ENCODE peak calls at places on chromosome 3, in five cellular contexts. One of them, this sample, is unnamed.

GRCh38 chr3:129943020-129943419 is 31.5 kb upstream of the TRH start:
- DNase-seq in fibroblast of lung: no peak
- DNase-seq in HepG2: no peak
- DNase-seq in PC-3: no peak
- DNase-seq in GM23248: no peak
- DNase-seq in this sample: no peak

GRCh38 chr3:196654691-196655090 is 15.2 kb downstream of the NRROS start:
- DNase-seq in fibroblast of lung: no peak
- DNase-seq in HepG2: no peak
- DNase-seq in PC-3: peak
- DNase-seq in GM23248: no peak
- DNase-seq in this sample: no peak

GRCh38 chr3:164453695-164454094 is 624.6 kb downstream of the SI start:
- DNase-seq in fibroblast of lung: no peak
- DNase-seq in HepG2: no peak
- DNase-seq in PC-3: no peak
- DNase-seq in GM23248: no peak
- DNase-seq in this sample: no peak

GRCh38 chr3:76199382-76199781 is 414.0 kb upstream of the ZNF717 start:
- DNase-seq in fibroblast of lung: peak
- DNase-seq in HepG2: no peak
- DNase-seq in PC-3: peak
- DNase-seq in GM23248: peak
- DNase-seq in this sample: no peak

GRCh38 chr3:33360136-33360825 is 79.9 kb downstream of the UBP1 start:
- DNase-seq in fibroblast of lung: peak
- DNase-seq in HepG2: peak
- DNase-seq in PC-3: peak
- DNase-seq in GM23248: peak
- DNase-seq in this sample: peak

GRCh38 chr3:5811051-5811450 is 623.5 kb downstream of the EDEM1 start:
- DNase-seq in fibroblast of lung: no peak
- DNase-seq in HepG2: no peak
- DNase-seq in PC-3: no peak
- DNase-seq in GM23248: no peak
- DNase-seq in this sample: no peak

GRCh38 chr3:30538787-30539186 is 67.6 kb upstream of the TGFBR2 start:
- DNase-seq in fibroblast of lung: peak
- DNase-seq in HepG2: no peak
- DNase-seq in PC-3: peak
- DNase-seq in GM23248: peak
- DNase-seq in this sample: peak

GRCh38 chr3:37456270-37456708 is 281.9 kb upstream of the LRRFIP2 start:
- DNase-seq in fibroblast of lung: no peak
- DNase-seq in HepG2: no peak
- DNase-seq in PC-3: peak
- DNase-seq in GM23248: peak
- DNase-seq in this sample: no peak

GRCh38 chr3:139718415-139718814 is 40.6 kb upstream of the NMNAT3 start:
- DNase-seq in fibroblast of lung: peak
- DNase-seq in HepG2: peak
- DNase-seq in PC-3: peak
- DNase-seq in GM23248: peak
- DNase-seq in this sample: no peak

GRCh38 chr3:148307443-148307843 is 390.3 kb upstream of the AGTR1 start:
- DNase-seq in fibroblast of lung: no peak
- DNase-seq in HepG2: no peak
- DNase-seq in PC-3: no peak
- DNase-seq in GM23248: no peak
- DNase-seq in this sample: no peak

GRCh38 chr3:134381836-134382442 is 7.7 kb upstream of the AMOTL2 start:
- DNase-seq in fibroblast of lung: no peak
- DNase-seq in HepG2: no peak
- DNase-seq in PC-3: peak
- DNase-seq in GM23248: peak
- DNase-seq in this sample: no peak
- H3K4me2 ChIP-seq in fibroblast of lung: no peak
- H3K4me2 ChIP-seq in HepG2: no peak
- H3K4me2 ChIP-seq in PC-3: peak
- H3K4me2 ChIP-seq in GM23248: no peak
- H3K4me2 ChIP-seq in this sample: peak

DNA sequence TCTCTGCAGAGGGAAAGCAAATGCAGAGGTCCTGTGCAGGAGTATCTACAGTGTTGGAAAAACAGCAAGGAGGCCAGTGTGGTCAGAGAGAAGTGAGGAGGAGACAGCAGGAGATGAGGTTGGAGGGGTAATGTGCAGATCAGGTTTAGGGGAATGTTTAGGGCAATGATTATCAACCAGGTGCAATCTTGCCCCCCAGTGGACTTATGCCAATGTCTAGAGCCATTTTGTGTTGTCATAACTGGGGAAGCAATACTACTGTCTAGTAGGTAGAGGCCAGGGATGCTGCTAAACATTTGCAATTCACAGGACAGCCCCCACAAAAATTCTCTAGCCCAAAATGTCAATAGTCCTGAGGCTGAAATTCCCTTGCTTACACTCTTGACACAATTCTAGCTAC is 13.1 kb downstream of the CCDC191 start:
- DNase-seq in fibroblast of lung: no peak
- DNase-seq in HepG2: no peak
- DNase-seq in PC-3: no peak
- DNase-seq in GM23248: no peak
- DNase-seq in this sample: no peak
- H2AFZ ChIP-seq in fibroblast of lung: no peak
- H2AFZ ChIP-seq in HepG2: no peak
- H2AFZ ChIP-seq in PC-3: no peak
- H2AFZ ChIP-seq in GM23248: no peak
- H2AFZ ChIP-seq in this sample: no peak

DNA sequence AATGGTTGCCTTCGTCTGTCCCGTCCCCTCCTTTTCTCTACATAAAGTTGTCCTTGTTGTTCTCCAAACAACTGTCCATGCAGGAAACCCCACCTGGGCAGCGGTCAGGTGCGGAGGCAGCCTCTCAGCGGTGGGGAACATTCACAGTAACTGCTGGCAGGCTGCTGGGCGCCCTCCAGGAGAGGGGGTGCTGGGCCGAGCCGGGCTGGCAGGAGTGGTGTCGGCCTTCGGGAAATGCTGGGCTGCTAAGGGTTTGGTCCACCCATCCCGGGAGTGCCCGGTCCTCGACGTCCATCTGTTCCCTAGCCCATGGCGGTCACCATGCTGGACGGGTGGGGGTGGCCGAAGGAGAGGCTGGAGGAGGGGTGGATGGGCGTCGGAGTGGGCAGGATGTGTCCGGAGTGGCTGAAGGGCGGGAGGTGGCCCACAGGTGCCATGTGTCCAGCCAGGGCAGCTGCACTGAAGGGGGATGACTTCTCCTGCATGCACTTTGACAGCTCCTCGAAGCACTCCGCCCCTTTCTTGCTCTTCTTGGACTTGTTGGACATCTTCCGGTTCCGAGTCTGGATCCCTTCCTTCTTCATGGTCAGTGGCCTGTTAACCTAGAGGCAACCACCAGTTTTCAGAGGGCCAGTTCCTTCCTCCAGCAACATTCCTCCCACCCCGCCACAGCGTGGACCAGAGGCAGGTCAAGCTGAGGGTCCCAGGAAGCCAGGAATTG is 12.1 kb downstream of the GATA2 start:
- DNase-seq in fibroblast of lung: no peak
- DNase-seq in HepG2: no peak
- DNase-seq in PC-3: no peak
- DNase-seq in GM23248: no peak
- DNase-seq in this sample: no peak
- TF ChIP-seq EZH2 in fibroblast of lung: no peak
- TF ChIP-seq EZH2 in HepG2: no peak
- TF ChIP-seq EZH2 in PC-3: no peak
- TF ChIP-seq EZH2 in GM23248: no peak
- TF ChIP-seq EZH2 in this sample: no peak

GRCh38 chr3:112500621-112501020 is 1.3 kb upstream of the BTLA start:
- DNase-seq in fibroblast of lung: no peak
- DNase-seq in HepG2: no peak
- DNase-seq in PC-3: no peak
- DNase-seq in GM23248: no peak
- DNase-seq in this sample: no peak

GRCh38 chr3:112496368-112497067 is 2.8 kb downstream of the BTLA start:
- DNase-seq in fibroblast of lung: no peak
- DNase-seq in HepG2: no peak
- DNase-seq in PC-3: no peak
- DNase-seq in GM23248: no peak
- DNase-seq in this sample: no peak

GRCh38 chr3:112498916-112499315 is 356 bp downstream of the BTLA start:
- DNase-seq in fibroblast of lung: no peak
- DNase-seq in HepG2: no peak
- DNase-seq in PC-3: no peak
- DNase-seq in GM23248: no peak
- DNase-seq in this sample: no peak

GRCh38 chr3:112497897-112498548 is 1.2 kb downstream of the BTLA start:
- DNase-seq in fibroblast of lung: no peak
- DNase-seq in HepG2: no peak
- DNase-seq in PC-3: no peak
- DNase-seq in GM23248: no peak
- DNase-seq in this sample: no peak

DNA sequence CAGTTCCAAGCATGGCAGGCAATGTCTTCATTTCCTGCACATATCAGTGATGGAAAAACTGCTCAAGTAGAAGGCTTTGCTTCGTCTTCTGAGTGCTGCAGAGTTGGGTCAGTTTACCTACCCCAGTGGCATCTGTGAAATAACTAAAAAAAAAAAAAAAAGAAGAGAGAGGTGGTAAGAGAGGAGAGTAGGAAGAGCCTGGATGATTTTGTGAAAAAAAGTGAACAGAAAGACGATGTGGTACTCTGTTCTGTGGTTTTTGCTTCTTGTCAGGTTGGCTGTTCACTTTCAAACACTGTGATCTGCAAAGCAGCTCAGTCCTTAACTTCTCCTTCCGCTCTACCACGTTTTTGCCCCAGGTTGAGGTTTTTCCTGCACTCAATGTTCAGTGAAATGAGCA is at the start of gene BTLA:
- DNase-seq in fibroblast of lung: no peak
- DNase-seq in HepG2: no peak
- DNase-seq in PC-3: no peak
- DNase-seq in GM23248: no peak
- DNase-seq in this sample: no peak
- H3K4me2 ChIP-seq in fibroblast of lung: no peak
- H3K4me2 ChIP-seq in HepG2: no peak
- H3K4me2 ChIP-seq in PC-3: no peak
- H3K4me2 ChIP-seq in GM23248: no peak
- H3K4me2 ChIP-seq in this sample: no peak

DNA sequence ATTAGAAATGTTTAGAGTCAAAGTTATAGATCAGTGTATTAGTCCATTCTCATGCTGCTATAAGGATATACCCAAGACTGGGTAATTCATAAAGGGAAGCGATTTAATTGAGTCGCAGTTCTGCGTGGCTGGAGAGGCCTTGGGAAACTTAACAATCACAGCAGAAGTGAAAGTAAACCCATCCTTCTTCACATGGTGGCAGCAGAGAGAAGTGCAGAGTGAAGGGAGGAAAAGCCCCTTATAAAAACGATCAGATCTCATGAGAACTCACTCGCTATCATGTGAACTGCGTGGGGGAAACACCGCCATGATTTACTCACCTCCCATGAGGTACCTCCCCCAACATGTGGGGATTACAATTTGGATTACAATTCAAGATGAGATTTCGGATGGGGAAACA is 871.5 kb downstream of the DIPK2A start:
- DNase-seq in fibroblast of lung: no peak
- DNase-seq in HepG2: peak
- DNase-seq in PC-3: no peak
- DNase-seq in GM23248: no peak
- DNase-seq in this sample: no peak
- H2AFZ ChIP-seq in fibroblast of lung: no peak
- H2AFZ ChIP-seq in HepG2: peak
- H2AFZ ChIP-seq in PC-3: no peak
- H2AFZ ChIP-seq in GM23248: no peak
- H2AFZ ChIP-seq in this sample: no peak

GRCh38 chr3:152383136-152383606 is 114.4 kb downstream of the MBNL1 start:
- DNase-seq in fibroblast of lung: no peak
- DNase-seq in HepG2: no peak
- DNase-seq in PC-3: no peak
- DNase-seq in GM23248: no peak
- DNase-seq in this sample: no peak
- TF ChIP-seq EZH2 in fibroblast of lung: no peak
- TF ChIP-seq EZH2 in HepG2: no peak
- TF ChIP-seq EZH2 in PC-3: no peak
- TF ChIP-seq EZH2 in GM23248: no peak
- TF ChIP-seq EZH2 in this sample: no peak

DNA sequence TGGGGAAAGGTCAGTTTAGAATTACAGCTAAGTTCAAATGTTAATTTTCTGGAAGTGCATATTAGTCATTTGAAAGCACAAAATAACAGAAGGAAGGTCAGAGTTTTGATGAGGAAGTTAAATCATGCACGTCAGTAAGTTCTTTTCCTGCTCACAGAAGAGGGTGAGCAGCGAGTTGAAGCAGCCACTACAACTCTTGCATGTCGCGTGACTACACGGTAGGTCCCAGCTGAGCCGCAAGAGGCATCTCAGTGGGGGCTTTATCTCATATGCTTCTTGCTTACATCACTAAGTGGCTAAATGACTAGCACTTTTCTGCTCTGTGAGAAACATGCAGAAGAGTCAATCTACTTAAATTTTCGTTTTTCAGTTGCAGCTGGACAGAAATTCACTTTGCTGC is 21.3 kb upstream of the SEC62 start:
- DNase-seq in fibroblast of lung: no peak
- DNase-seq in HepG2: no peak
- DNase-seq in PC-3: no peak
- DNase-seq in GM23248: peak
- DNase-seq in this sample: no peak
- H3K4me2 ChIP-seq in fibroblast of lung: no peak
- H3K4me2 ChIP-seq in HepG2: no peak
- H3K4me2 ChIP-seq in PC-3: no peak
- H3K4me2 ChIP-seq in GM23248: no peak
- H3K4me2 ChIP-seq in this sample: no peak

GRCh38 chr3:177538064-177538742 is 340.9 kb upstream of the TBL1XR1 start:
- DNase-seq in fibroblast of lung: peak
- DNase-seq in HepG2: no peak
- DNase-seq in PC-3: no peak
- DNase-seq in GM23248: peak
- DNase-seq in this sample: no peak
- H2AFZ ChIP-seq in fibroblast of lung: no peak
- H2AFZ ChIP-seq in HepG2: no peak
- H2AFZ ChIP-seq in PC-3: peak
- H2AFZ ChIP-seq in GM23248: peak
- H2AFZ ChIP-seq in this sample: no peak

GRCh38 chr3:156674911-156675743 is 737 bp downstream of the TIPARP start:
- DNase-seq in fibroblast of lung: no peak
- DNase-seq in HepG2: no peak
- DNase-seq in PC-3: peak
- DNase-seq in GM23248: peak
- DNase-seq in this sample: no peak
- TF ChIP-seq EZH2 in fibroblast of lung: no peak
- TF ChIP-seq EZH2 in HepG2: no peak
- TF ChIP-seq EZH2 in PC-3: no peak
- TF ChIP-seq EZH2 in GM23248: no peak
- TF ChIP-seq EZH2 in this sample: no peak